ENCODE peak calls at places on chromosomes 13 and 19, in four cellular contexts. X, E, T and H are unnamed samples.

GRCh38 chr19:11381535-11382369 is 2.4 kb downstream of the EPOR start:
- DNase-seq in X (peak; percentile 91), E (peak; percentile 62), T (peak; percentile 46), H (peak; percentile 40)

GRCh38 chr13:76822691-76823267 is 63.4 kb downstream of the KCTD12 start:
- DNase-seq in X (no peak), E (no peak), T (no peak), H (no peak)

GRCh38 chr13:108433976-108434375 is 164.5 kb downstream of the TNFSF13B start:
- DNase-seq in X (no peak), E (no peak), T (no peak), H (no peak)

GRCh38 chr13:35881360-35881759 is 249.8 kb downstream of the DCLK1 start:
- DNase-seq in X (no peak), E (no peak), T (no peak), H (no peak)

GRCh38 chr13:113765241-113765910 is 6.3 kb downstream of the TMEM255B start:
- DNase-seq in X (no peak), E (no peak), T (no peak), H (no peak)

GRCh38 chr13:111415765-111416164 is 95.3 kb downstream of the TEX29 start:
- DNase-seq in X (no peak), E (no peak), T (no peak), H (no peak)

GRCh38 chr13:30371649-30372265 is 50.5 kb upstream of the UBE2L5 start:
- DNase-seq in X (peak; percentile 35), E (peak; percentile 69), T (no peak), H (peak; percentile 28)

GRCh38 chr13:94192576-94192975 is 286.9 kb downstream of the DCT start:
- DNase-seq in X (no peak), E (peak; percentile 20), T (no peak), H (no peak)

GRCh38 chr19:5170329-5170745 is 170.3 kb downstream of the PTPRS start:
- DNase-seq in X (no peak), E (no peak), T (no peak), H (peak; percentile 8)

GRCh38 chr13:46553521-46553885 is 533 bp downstream of the LRCH1 start:
- DNase-seq in X (no peak), E (no peak), T (no peak), H (no peak)

GRCh38 chr19:45141203-45141900 is 19.4 kb downstream of the NKPD1 start:
- DNase-seq in X (no peak), E (no peak), T (no peak), H (no peak)

GRCh38 chr19:42132030-42132628 is at the start of gene POU2F2:
- DNase-seq in X (no peak), E (no peak), T (no peak), H (peak; percentile 85)

GRCh38 chr19:53906211-53907192 is 2.6 kb upstream of the CACNG7 start:
- DNase-seq in X (no peak), E (no peak), T (no peak), H (peak; percentile 34)

GRCh38 chr13:28329395-28330158 is 165.4 kb downstream of the FLT1 start:
- DNase-seq in X (peak; percentile 70), E (no peak), T (peak; percentile 84), H (no peak)

GRCh38 chr13:34672631-34673030 is 269.4 kb upstream of the NBEA start:
- DNase-seq in X (no peak), E (no peak), T (no peak), H (no peak)

GRCh38 chr13:33676700-33677048 is 141.3 kb upstream of the RFC3 start:
- DNase-seq in X (no peak), E (peak; percentile 24), T (peak; percentile 18), H (no peak)

GRCh38 chr13:107977175-107977574 is 238.2 kb downstream of the LIG4 start:
- DNase-seq in X (no peak), E (peak; percentile 86), T (no peak), H (no peak)

GRCh38 chr19:46950526-46951235 is 69.0 kb upstream of the NPAS1 start:
- DNase-seq in X (no peak), E (no peak), T (no peak), H (no peak)

GRCh38 chr13:67440240-67440639 is 210.1 kb upstream of the PCDH9 start:
- DNase-seq in X (no peak), E (no peak), T (no peak), H (no peak)

GRCh38 chr19:4379383-4380253 is 20.7 kb downstream of the SH3GL1 start:
- DNase-seq in X (peak; percentile 64), E (no peak), T (peak; percentile 65), H (no peak)

GRCh38 chr13:28716511-28716910 is 2.3 kb downstream of the SLC46A3 start:
- DNase-seq in X (no peak), E (no peak), T (peak; percentile 58), H (no peak)

GRCh38 chr13:26060366-26060765 is 8.6 kb upstream of the SHISA2 start:
- DNase-seq in X (no peak), E (no peak), T (no peak), H (no peak)

GRCh38 chr19:41698746-41699230 is 9.6 kb upstream of the CEACAM5 start:
- DNase-seq in X (no peak), E (peak; percentile 25), T (no peak), H (no peak)

GRCh38 chr19:43624933-43625332 is 5.5 kb upstream of the ZNF428 start:
- DNase-seq in X (no peak), E (no peak), T (no peak), H (peak; percentile 71)

GRCh38 chr19:43913383-43913782 is 21.7 kb downstream of the ZNF45 start:
- DNase-seq in X (no peak), E (no peak), T (no peak), H (no peak)

GRCh38 chr13:74986609-74987008 is 495.4 kb downstream of the TBC1D4 start:
- DNase-seq in X (no peak), E (no peak), T (no peak), H (no peak)

GRCh38 chr13:78657699-78658629 is 991 bp downstream of the OBI1 start:
- DNase-seq in X (no peak), E (no peak), T (no peak), H (no peak)

GRCh38 chr19:13116282-13117175 is at the start of gene TRMT1:
- DNase-seq in X (peak; percentile 87), E (peak; percentile 84), T (peak; percentile 70), H (peak; percentile 85)

GRCh38 chr13:19596960-19597361 is 35.6 kb upstream of the TPTE2 start:
- DNase-seq in X (no peak), E (no peak), T (no peak), H (no peak)

GRCh38 chr13:109330941-109331340 is 455.4 kb downstream of the IRS2 start:
- DNase-seq in X (peak; percentile 41), E (no peak), T (peak; percentile 38), H (no peak)

GRCh38 chr19:10316229-10317044 is 622 bp upstream of the FDX2 start:
- DNase-seq in X (no peak), E (no peak), T (no peak), H (no peak)

GRCh38 chr13:48009298-48009697 is 8.2 kb upstream of the SUCLA2 start:
- DNase-seq in X (peak; percentile 34), E (no peak), T (peak; percentile 49), H (no peak)

GRCh38 chr13:80473695-80474094 is 132.8 kb upstream of the SPRY2 start:
- DNase-seq in X (peak; percentile 14), E (peak; percentile 34), T (peak; percentile 76), H (no peak)

GRCh38 chr19:38780443-38780842 is 7.1 kb upstream of the LGALS7 start:
- DNase-seq in X (no peak), E (no peak), T (no peak), H (no peak)

GRCh38 chr13:39515231-39515630 is 87.8 kb downstream of the LHFPL6 start:
- DNase-seq in X (no peak), E (no peak), T (no peak), H (no peak)

GRCh38 chr13:90974249-90974954 is 373.1 kb upstream of the MIR17HG start:
- DNase-seq in X (no peak), E (no peak), T (no peak), H (no peak)

GRCh38 chr13:42041684-42042035 is 6.8 kb upstream of the DGKH start:
- DNase-seq in X (peak; percentile 18), E (peak; percentile 8), T (no peak), H (no peak)

GRCh38 chr13:106376411-106377112 is 158.9 kb downstream of the EFNB2 start:
- DNase-seq in X (peak; percentile 74), E (peak; percentile 9), T (peak; percentile 88), H (no peak)